ENCODE peak calls at places on chromosomes 3 and 15, in ten cellular contexts. Q, G, S, F, Y, I, R, X, U and D are unnamed samples.
A peak's percentile ranks its signal among the peaks of the same experiment; 100 is the strongest.

GRCh38 chr3:89560546-89560945 is 453.1 kb downstream of the EPHA3 start:
- DNase-seq in Q (peak; percentile 46), G (no peak), S (no peak), F (peak; percentile 78), Y (no peak), I (no peak), R (no peak), X (no peak), U (peak; percentile 5), D (peak; percentile 63)

GRCh38 chr3:52682016-52682415 is 3.7 kb downstream of the PBRM1 start:
- DNase-seq in Q (no peak), G (no peak), S (no peak), F (peak; percentile 84), Y (peak; percentile 31), I (no peak), R (no peak), X (no peak), U (peak; percentile 22), D (peak; percentile 78)

GRCh38 chr3:23685484-23686258 is 120.1 kb upstream of the UBE2E1 start:
- DNase-seq in Q (peak; percentile 96), G (peak; percentile 90), S (no peak), F (peak; percentile 99), Y (no peak), I (peak; percentile 89), R (peak; percentile 49), X (no peak), U (peak; percentile 93), D (peak; percentile 98)

GRCh38 chr3:49711489-49711888 is 8.0 kb downstream of the AMIGO3 start:
- DNase-seq in Q (no peak), G (no peak), S (no peak), F (no peak), Y (no peak), I (no peak), R (peak; percentile 12), X (no peak), U (no peak), D (no peak)

GRCh38 chr3:4976109-4976508 is 3.1 kb upstream of the BHLHE40 start:
- DNase-seq in Q (no peak), G (peak; percentile 67), S (no peak), F (peak; percentile 79), Y (no peak), I (peak; percentile 72), R (peak; percentile 42), X (no peak), U (peak; percentile 78), D (peak; percentile 83)

GRCh38 chr3:134649106-134649705 is 1.6 kb downstream of the KY start:
- DNase-seq in Q (no peak), G (no peak), S (no peak), F (no peak), Y (no peak), I (no peak), R (no peak), X (no peak), U (no peak), D (no peak)

GRCh38 chr3:107882881-107883280 is 207.9 kb downstream of the CD47 start:
- DNase-seq in Q (no peak), G (no peak), S (no peak), F (no peak), Y (no peak), I (no peak), R (no peak), X (no peak), U (no peak), D (no peak)

GRCh38 chr15:64333986-64334385 is 22.0 kb downstream of the CSNK1G1 start:
- DNase-seq in Q (no peak), G (no peak), S (no peak), F (no peak), Y (no peak), I (no peak), R (no peak), X (no peak), U (no peak), D (peak; percentile 61)

GRCh38 chr3:195183071-195183776 is 87.7 kb downstream of the XXYLT1 start:
- DNase-seq in Q (no peak), G (no peak), S (no peak), F (no peak), Y (no peak), I (no peak), R (no peak), X (no peak), U (no peak), D (no peak)

GRCh38 chr3:124512881-124513609 is 217.2 kb upstream of the UMPS start:
- DNase-seq in Q (no peak), G (peak; percentile 53), S (no peak), F (no peak), Y (no peak), I (no peak), R (no peak), X (no peak), U (peak; percentile 76), D (no peak)

GRCh38 chr3:164417955-164418354 is 660.3 kb downstream of the SI start:
- DNase-seq in Q (no peak), G (no peak), S (no peak), F (no peak), Y (no peak), I (no peak), R (no peak), X (no peak), U (no peak), D (peak; percentile 1)

GRCh38 chr15:98853161-98853560 is 154.4 kb downstream of the PGPEP1L start:
- DNase-seq in Q (peak; percentile 75), G (peak; percentile 92), S (peak; percentile 71), F (peak; percentile 94), Y (peak; percentile 94), I (peak; percentile 93), R (peak; percentile 90), X (no peak), U (peak; percentile 82), D (peak; percentile 95)